ENCODE peak calls at places on chromosomes 16 and 17, in seven cellular contexts. G is IMR-90, O is transverse colon, P is GM12891, Z is A549, R is HCT116, C is breast epithelium. D is an unnamed sample.

GRCh38 chr16:90005956-90006663 is 13.1 kb downstream of the DBNDD1 start:
- DNase-seq in P (no peak), G (no peak), Z (no peak), O (no peak), C (no peak), R (no peak), D (no peak)

GRCh38 chr16:87707097-87707496 is 58.7 kb downstream of the KLHDC4 start:
- DNase-seq in Z (no peak), R (no peak), P (no peak), C (no peak), G (no peak), O (no peak), D (no peak)

GRCh38 chr16:67842509-67843342 is 606 bp downstream of the THAP11 start:
- DNase-seq in G (peak), O (peak), P (no peak), R (no peak), Z (peak), C (no peak), D (peak)

GRCh38 chr17:72590382-72590781 is 469.6 kb downstream of the SOX9 start:
- DNase-seq in C (no peak), O (no peak), Z (no peak), G (peak), R (no peak), P (no peak), D (no peak)

GRCh38 chr16:68257906-68258800 is 6.2 kb upstream of the SLC7A6 start:
- DNase-seq in C (no peak), O (peak), P (no peak), R (no peak), Z (peak), G (peak), D (peak)

GRCh38 chr17:27381007-27381501 is 75.2 kb upstream of the KSR1 start:
- DNase-seq in Z (peak), P (peak), R (peak), O (peak), G (peak), C (no peak), D (peak)

GRCh38 chr17:44901323-44901965 is 2.2 kb upstream of the EFTUD2 start:
- DNase-seq in C (no peak), O (no peak), R (no peak), Z (peak), G (peak), P (no peak), D (no peak)

GRCh38 chr17:5809580-5810188 is 225.4 kb upstream of the NLRP1 start:
- DNase-seq in P (no peak), C (no peak), Z (peak), G (no peak), R (no peak), O (no peak), D (no peak)

GRCh38 chr17:43891851-43892671 is 15.3 kb downstream of the MPP2 start:
- DNase-seq in G (no peak), O (no peak), C (no peak), Z (no peak), P (no peak), R (no peak), D (no peak)

GRCh38 chr17:60077226-60077625 is 1.5 kb downstream of the HEATR6 start:
- DNase-seq in R (no peak), P (no peak), O (no peak), Z (no peak), C (no peak), G (no peak), D (no peak)

GRCh38 chr16:53817117-53817516 is 113.2 kb downstream of the FTO start:
- DNase-seq in O (no peak), R (peak), C (no peak), Z (peak), P (no peak), G (peak), D (peak)

GRCh38 chr17:70181866-70182265 is 12.5 kb downstream of the KCNJ2 start:
- DNase-seq in G (peak), O (no peak), C (no peak), P (no peak), R (no peak), Z (no peak), D (no peak)

GRCh38 chr17:42303694-42304093 is 15.4 kb downstream of the STAT5A start:
- DNase-seq in P (no peak), O (no peak), Z (no peak), R (no peak), C (no peak), G (no peak), D (no peak)

GRCh38 chr16:57069635-57070350 is 22.6 kb upstream of the CPNE2 start:
- DNase-seq in R (no peak), P (no peak), Z (no peak), C (no peak), O (no peak), G (no peak), D (no peak)

GRCh38 chr16:80369138-80369537 is 171.7 kb upstream of the DYNLRB2 start:
- DNase-seq in G (no peak), O (no peak), Z (no peak), P (no peak), C (no peak), R (no peak), D (no peak)

GRCh38 chr17:28973414-28973813 is 22.1 kb upstream of the PHF12 start:
- DNase-seq in G (peak), R (no peak), C (no peak), Z (no peak), P (no peak), O (no peak), D (no peak)

GRCh38 chr16:9258423-9259051 is 167.1 kb downstream of the HAPSTR1 start:
- DNase-seq in G (peak), Z (peak), O (peak), P (peak), R (peak), C (no peak), D (no peak)

GRCh38 chr16:46813611-46814010 is 17.4 kb downstream of the C16orf87 start:
- DNase-seq in Z (no peak), O (no peak), C (no peak), G (no peak), R (no peak), P (no peak), D (no peak)

GRCh38 chr16:89122322-89122831 is 28.7 kb downstream of the ACSF3 start:
- DNase-seq in P (peak), G (no peak), Z (no peak), O (peak), R (no peak), C (no peak), D (no peak)

GRCh38 chr16:79601978-79602609 is 1.6 kb upstream of the MAF start:
- DNase-seq in Z (peak), R (no peak), G (peak), O (peak), C (peak), P (peak), D (peak)

GRCh38 chr17:68782829-68783228 is 172.4 kb downstream of the ABCA8 start:
- DNase-seq in G (no peak), P (no peak), O (no peak), C (no peak), Z (no peak), R (no peak), D (peak)

GRCh38 chr17:38673714-38674012 is 1.1 kb downstream of the EPOP start:
- DNase-seq in P (peak), C (no peak), R (no peak), G (no peak), Z (no peak), O (no peak), D (no peak)

GRCh38 chr16:73480381-73480780 is 432.5 kb upstream of the ZFHX3 start:
- DNase-seq in C (no peak), P (no peak), O (no peak), G (no peak), Z (no peak), R (no peak), D (no peak)

GRCh38 chr17:74419862-74420492 is 11.9 kb upstream of the GPRC5C start:
- DNase-seq in P (no peak), R (no peak), G (no peak), C (no peak), Z (no peak), O (peak), D (no peak)

GRCh38 chr17:59377410-59377809 is 46.0 kb downstream of the YPEL2 start:
- DNase-seq in G (peak), C (no peak), R (no peak), P (no peak), Z (no peak), O (no peak), D (no peak)

GRCh38 chr17:9837551-9838471 is 12.1 kb downstream of the GLP2R start:
- DNase-seq in R (no peak), O (peak), C (no peak), P (no peak), Z (peak), G (peak), D (no peak)

GRCh38 chr17:27569257-27569722 is 61.7 kb upstream of the LGALS9 start:
- DNase-seq in Z (peak), P (peak), G (peak), C (no peak), R (no peak), O (no peak), D (no peak)

GRCh38 chr16:29745126-29745852 is 501 bp downstream of the C16orf54 start:
- DNase-seq in C (no peak), R (no peak), P (peak), O (peak), G (no peak), Z (no peak), D (no peak)

GRCh38 chr17:73208139-73208827 is 15.4 kb downstream of the COG1 start:
- DNase-seq in O (no peak), C (no peak), R (no peak), P (no peak), G (no peak), Z (no peak), D (no peak)

GRCh38 chr17:77325826-77326581 is 185.2 kb downstream of the SEC14L1 start:
- DNase-seq in C (peak), Z (no peak), R (no peak), G (no peak), O (peak), P (no peak), D (no peak)

GRCh38 chr17:21031756-21032396 is 10.9 kb downstream of the USP22 start:
- DNase-seq in C (no peak), G (no peak), R (no peak), P (no peak), Z (no peak), O (no peak), D (no peak)
- TF ChIP-seq POLR2A in C (no peak), G (no peak), R (no peak), P (peak), Z (no peak), O (no peak), D (no peak)

GRCh38 chr17:65559802-65560627 is 1.4 kb downstream of the AXIN2 start:
- DNase-seq in C (no peak), Z (no peak), R (no peak), G (no peak), P (no peak), O (peak), D (no peak)
- TF ChIP-seq POLR2A in C (no peak), Z (peak), R (no peak), G (no peak), P (no peak), O (peak), D (peak)

GRCh38 chr16:71526111-71526998 is at the start of gene CHST4:
- DNase-seq in R (no peak), O (no peak), C (no peak), G (peak), P (no peak), Z (peak), D (no peak)
- TF ChIP-seq POLR2A in R (no peak), O (no peak), C (no peak), G (no peak), P (no peak), Z (no peak), D (no peak)

GRCh38 chr16:65537336-65537735 is 415.5 kb upstream of the CDH11 start:
- DNase-seq in Z (no peak), R (no peak), C (no peak), P (no peak), G (no peak), O (no peak), D (no peak)
- TF ChIP-seq POLR2A in Z (no peak), R (no peak), C (no peak), P (no peak), G (no peak), O (no peak), D (no peak)

DNA sequence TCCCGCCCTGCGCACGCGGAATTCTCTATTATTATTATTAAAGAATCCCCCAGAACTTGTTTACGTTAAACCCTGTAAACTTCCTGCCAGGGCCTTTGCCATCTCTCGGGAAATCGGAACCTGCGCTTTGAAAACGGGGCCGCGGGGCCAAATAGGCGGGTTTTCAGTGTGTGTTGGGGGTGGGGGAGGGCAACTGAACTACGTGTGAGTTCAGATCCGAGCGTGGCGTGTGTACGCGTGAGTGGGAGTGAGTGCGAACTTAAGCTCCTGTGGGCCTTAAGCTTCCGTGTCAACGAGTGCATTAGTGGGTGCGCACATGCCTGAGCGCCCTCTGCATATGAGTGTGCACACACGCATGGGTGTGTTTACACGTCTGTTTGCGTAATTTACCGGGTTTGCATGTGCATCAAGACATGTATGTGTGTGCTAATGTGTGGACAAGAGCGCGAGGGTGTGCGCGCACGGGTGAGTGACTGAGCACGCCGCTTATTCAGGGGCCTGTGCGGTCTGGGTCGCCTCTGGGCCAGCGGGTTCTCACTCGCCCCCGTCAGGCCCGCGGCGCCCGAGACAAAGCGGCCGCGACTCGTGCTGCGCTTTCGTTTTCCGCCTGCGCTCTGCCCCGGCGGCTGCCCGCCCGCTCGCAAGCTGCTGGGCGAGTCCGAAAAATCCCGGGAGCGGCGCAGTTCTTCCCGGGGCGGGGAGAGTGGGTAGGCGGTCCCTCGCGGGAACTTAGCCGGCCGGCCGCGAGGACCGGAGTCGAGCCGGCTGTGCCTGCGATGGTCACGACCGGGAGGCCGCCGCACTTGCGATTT is 1.2 kb upstream of the FOXF1 start:
- DNase-seq in Z (peak), G (peak), R (peak), C (no peak), P (no peak), O (peak), D (no peak)
- TF ChIP-seq POLR2A in Z (no peak), G (peak), R (no peak), C (no peak), P (no peak), O (peak), D (no peak)

GRCh38 chr16:7792346-7792745 is 459.7 kb downstream of the RBFOX1 start:
- DNase-seq in Z (no peak), O (no peak), C (no peak), P (no peak), G (no peak), R (no peak), D (no peak)

DNA sequence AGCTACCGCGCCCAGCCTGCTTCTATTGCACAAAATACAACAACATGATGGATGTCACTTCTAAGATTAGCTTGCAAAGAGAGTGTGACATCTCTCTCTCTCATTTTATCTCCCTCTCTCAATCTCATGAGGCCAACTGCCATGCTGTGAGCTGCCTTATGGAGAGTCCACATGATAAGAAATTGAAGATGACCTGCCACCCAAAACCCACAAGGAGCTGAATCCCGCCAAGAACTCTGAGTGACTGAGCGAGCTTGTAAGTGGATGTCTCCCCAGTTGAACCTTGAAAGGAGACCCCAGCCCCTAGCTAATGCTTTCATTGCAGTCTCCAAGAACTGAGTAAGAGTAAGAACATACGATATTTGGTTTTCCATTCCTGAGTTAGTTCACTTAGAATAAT is 458.5 kb downstream of the RBFOX1 start:
- DNase-seq in R (no peak), P (no peak), Z (no peak), O (no peak), G (no peak), C (no peak), D (no peak)
- TF ChIP-seq POLR2A in R (no peak), P (no peak), Z (no peak), O (no peak), G (no peak), C (no peak), D (no peak)

D was measured in gastrocnemius medialis.